ENCODE peak calls at places on chromosomes 1 and 21, in four cellular contexts. One of them, this sample, is unnamed.
A peak's percentile ranks its signal among the peaks of the same experiment; 100 is the strongest.

GRCh38 chr1:156882543-156882942 is 11.0 kb upstream of the PEAR1 start:
- DNase-seq in GM12878: no peak
- DNase-seq in SK-N-SH: peak; percentile 74
- DNase-seq in Panc1: no peak
- DNase-seq in this sample: no peak

GRCh38 chr1:55476445-55477015 is 261.4 kb upstream of the USP24 start:
- DNase-seq in GM12878: no peak
- DNase-seq in SK-N-SH: peak; percentile 27
- DNase-seq in Panc1: no peak
- DNase-seq in this sample: no peak

GRCh38 chr1:152774875-152775274 is at the start of gene LCE1F:
- DNase-seq in GM12878: no peak
- DNase-seq in SK-N-SH: no peak
- DNase-seq in Panc1: no peak
- DNase-seq in this sample: no peak

GRCh38 chr1:35449334-35450008 is 107.7 kb downstream of the KIAA0319L start:
- DNase-seq in GM12878: no peak
- DNase-seq in SK-N-SH: no peak
- DNase-seq in Panc1: peak; percentile 56
- DNase-seq in this sample: no peak

GRCh38 chr1:245997471-245998258 is 509.4 kb downstream of the SMYD3 start:
- DNase-seq in GM12878: no peak
- DNase-seq in SK-N-SH: no peak
- DNase-seq in Panc1: no peak
- DNase-seq in this sample: no peak

GRCh38 chr1:36988311-36988710 is 46.0 kb downstream of the GRIK3 start:
- DNase-seq in GM12878: no peak
- DNase-seq in SK-N-SH: no peak
- DNase-seq in Panc1: no peak
- DNase-seq in this sample: no peak

GRCh38 chr1:46530791-46531409 is 20.5 kb downstream of the KNCN start:
- DNase-seq in GM12878: no peak
- DNase-seq in SK-N-SH: no peak
- DNase-seq in Panc1: no peak
- DNase-seq in this sample: no peak

GRCh38 chr1:155471026-155471425 is 91.6 kb downstream of the ASH1L start:
- DNase-seq in GM12878: no peak
- DNase-seq in SK-N-SH: no peak
- DNase-seq in Panc1: no peak
- DNase-seq in this sample: no peak

GRCh38 chr1:10679521-10680220 is 116.8 kb downstream of the CASZ1 start:
- DNase-seq in GM12878: no peak
- DNase-seq in SK-N-SH: peak; percentile 91
- DNase-seq in Panc1: no peak
- DNase-seq in this sample: no peak

GRCh38 chr21:38410451-38410850 is 87.8 kb downstream of the ERG start:
- DNase-seq in GM12878: no peak
- DNase-seq in SK-N-SH: no peak
- DNase-seq in Panc1: no peak
- DNase-seq in this sample: no peak

GRCh38 chr21:42614811-42615342 is 38.5 kb upstream of the PDE9A start:
- DNase-seq in GM12878: no peak
- DNase-seq in SK-N-SH: peak; percentile 60
- DNase-seq in Panc1: no peak
- DNase-seq in this sample: peak; percentile 72

GRCh38 chr21:44377922-44378645 is 24.7 kb downstream of the TRPM2 start:
- DNase-seq in GM12878: no peak
- DNase-seq in SK-N-SH: peak; percentile 17
- DNase-seq in Panc1: no peak
- DNase-seq in this sample: no peak

GRCh38 chr1:9482816-9483572 is 56.3 kb upstream of the SLC25A33 start:
- DNase-seq in GM12878: no peak
- DNase-seq in SK-N-SH: peak; percentile 1
- DNase-seq in Panc1: no peak
- DNase-seq in this sample: no peak

GRCh38 chr1:41514381-41514780 is 29.9 kb upstream of the EDN2 start:
- DNase-seq in GM12878: no peak
- DNase-seq in SK-N-SH: peak; percentile 89
- DNase-seq in Panc1: no peak
- DNase-seq in this sample: no peak

GRCh38 chr1:70487471-70487840 is 76.4 kb downstream of the CTH start:
- DNase-seq in GM12878: no peak
- DNase-seq in SK-N-SH: no peak
- DNase-seq in Panc1: no peak
- DNase-seq in this sample: peak; percentile 40

GRCh38 chr1:246795094-246795671 is 71.0 kb downstream of the SCCPDH start:
- DNase-seq in GM12878: no peak
- DNase-seq in SK-N-SH: no peak
- DNase-seq in Panc1: no peak
- DNase-seq in this sample: no peak

GRCh38 chr1:113109908-113110554 is 37.0 kb downstream of the LRIG2 start:
- DNase-seq in GM12878: no peak
- DNase-seq in SK-N-SH: peak; percentile 61
- DNase-seq in Panc1: no peak
- DNase-seq in this sample: no peak

GRCh38 chr1:231778009-231778719 is 151.6 kb downstream of the DISC1 start:
- DNase-seq in GM12878: no peak
- DNase-seq in SK-N-SH: no peak
- DNase-seq in Panc1: no peak
- DNase-seq in this sample: no peak

GRCh38 chr1:221230605-221231004 is 351.4 kb downstream of the HLX start:
- DNase-seq in GM12878: no peak
- DNase-seq in SK-N-SH: no peak
- DNase-seq in Panc1: no peak
- DNase-seq in this sample: no peak

GRCh38 chr21:18443085-18443484 is 39.5 kb upstream of the TMPRSS15 start:
- DNase-seq in GM12878: no peak
- DNase-seq in SK-N-SH: no peak
- DNase-seq in Panc1: no peak
- DNase-seq in this sample: no peak

GRCh38 chr1:179082308-179083030 is 599 bp downstream of the TOR3A start:
- DNase-seq in GM12878: no peak
- DNase-seq in SK-N-SH: peak; percentile 79
- DNase-seq in Panc1: no peak
- DNase-seq in this sample: no peak

GRCh38 chr1:210342986-210343780 is 14.5 kb downstream of the HHAT start:
- DNase-seq in GM12878: peak; percentile 72
- DNase-seq in SK-N-SH: no peak
- DNase-seq in Panc1: no peak
- DNase-seq in this sample: no peak

GRCh38 chr1:19511117-19511516 is 25.8 kb upstream of the CAPZB start:
- DNase-seq in GM12878: no peak
- DNase-seq in SK-N-SH: no peak
- DNase-seq in Panc1: no peak
- DNase-seq in this sample: no peak

GRCh38 chr1:203480525-203481084 is 5.0 kb downstream of the PRELP start:
- DNase-seq in GM12878: no peak
- DNase-seq in SK-N-SH: peak; percentile 68
- DNase-seq in Panc1: no peak
- DNase-seq in this sample: peak; percentile 76

GRCh38 chr1:76666499-76666898 is 200.8 kb upstream of the ST6GALNAC5 start:
- DNase-seq in GM12878: no peak
- DNase-seq in SK-N-SH: no peak
- DNase-seq in Panc1: no peak
- DNase-seq in this sample: no peak

GRCh38 chr1:246425895-246426294 is 81.2 kb downstream of the SMYD3 start:
- DNase-seq in GM12878: no peak
- DNase-seq in SK-N-SH: no peak
- DNase-seq in Panc1: no peak
- DNase-seq in this sample: no peak

GRCh38 chr1:205430631-205431305 is 8.9 kb upstream of the LEMD1 start:
- DNase-seq in GM12878: peak; percentile 13
- DNase-seq in SK-N-SH: no peak
- DNase-seq in Panc1: peak; percentile 20
- DNase-seq in this sample: peak; percentile 84

GRCh38 chr1:6001992-6002576 is 9.9 kb upstream of the NPHP4 start:
- DNase-seq in GM12878: no peak
- DNase-seq in SK-N-SH: peak; percentile 84
- DNase-seq in Panc1: no peak
- DNase-seq in this sample: peak; percentile 72

GRCh38 chr1:7562729-7563605 is 208.1 kb upstream of the VAMP3 start:
- DNase-seq in GM12878: no peak
- DNase-seq in SK-N-SH: no peak
- DNase-seq in Panc1: no peak
- DNase-seq in this sample: peak; percentile 60

GRCh38 chr1:21815724-21816311 is 3.8 kb downstream of the LDLRAD2 start:
- DNase-seq in GM12878: no peak
- DNase-seq in SK-N-SH: peak; percentile 16
- DNase-seq in Panc1: no peak
- DNase-seq in this sample: peak; percentile 86
- TF ChIP-seq POLR2AphosphoS5 in GM12878: no peak
- TF ChIP-seq POLR2AphosphoS5 in SK-N-SH: no peak
- TF ChIP-seq POLR2AphosphoS5 in Panc1: no peak
- TF ChIP-seq POLR2AphosphoS5 in this sample: peak; percentile 88

GRCh38 chr1:78005347-78005722 is 596 bp downstream of the DNAJB4 start:
- DNase-seq in GM12878: no peak
- DNase-seq in SK-N-SH: no peak
- DNase-seq in Panc1: no peak
- DNase-seq in this sample: no peak
- TF ChIP-seq POLR2AphosphoS5 in GM12878: no peak
- TF ChIP-seq POLR2AphosphoS5 in SK-N-SH: no peak
- TF ChIP-seq POLR2AphosphoS5 in Panc1: no peak
- TF ChIP-seq POLR2AphosphoS5 in this sample: no peak

DNA sequence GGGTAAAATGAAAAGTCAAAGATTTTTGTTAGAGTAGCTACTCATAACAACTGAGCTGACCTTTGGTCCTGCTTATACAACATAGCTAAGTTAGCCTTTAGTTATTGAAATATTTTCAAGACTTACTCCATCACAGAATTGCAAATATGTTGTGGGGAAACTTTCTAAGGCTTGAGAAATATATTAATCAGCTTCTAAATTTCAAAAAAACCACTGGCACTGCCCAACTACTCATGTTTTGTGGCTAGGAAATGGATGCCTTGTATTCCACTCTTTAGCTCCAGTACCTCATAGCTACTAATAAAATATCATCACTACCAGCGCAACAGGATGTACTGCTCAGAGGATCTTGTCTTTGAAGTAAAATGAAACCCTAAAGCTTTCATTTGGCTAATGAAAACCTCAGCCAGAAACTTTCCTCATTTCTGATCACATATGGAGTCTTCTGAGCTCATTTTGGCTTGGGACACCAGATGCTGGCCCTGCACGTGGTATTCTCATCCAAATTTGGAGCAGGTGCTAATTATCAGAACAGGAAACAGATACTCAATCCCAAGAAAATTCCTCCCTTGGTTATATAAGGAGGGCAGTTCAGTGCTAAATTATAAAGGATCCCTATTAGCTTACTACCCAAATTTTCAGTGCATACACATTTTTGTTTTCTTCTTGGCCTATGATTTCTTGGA is 690.7 kb downstream of the ADGRL2 start:
- DNase-seq in GM12878: no peak
- DNase-seq in SK-N-SH: no peak
- DNase-seq in Panc1: no peak
- DNase-seq in this sample: no peak
- TF ChIP-seq POLR2AphosphoS5 in GM12878: no peak
- TF ChIP-seq POLR2AphosphoS5 in SK-N-SH: no peak
- TF ChIP-seq POLR2AphosphoS5 in Panc1: no peak
- TF ChIP-seq POLR2AphosphoS5 in this sample: no peak

GRCh38 chr1:225874431-225874830 is 7.7 kb downstream of the TMEM63A start:
- DNase-seq in GM12878: no peak
- DNase-seq in SK-N-SH: no peak
- DNase-seq in Panc1: no peak
- DNase-seq in this sample: peak; percentile 63

GRCh38 chr1:225873281-225873850 is 8.8 kb downstream of the TMEM63A start:
- DNase-seq in GM12878: no peak
- DNase-seq in SK-N-SH: no peak
- DNase-seq in Panc1: no peak
- DNase-seq in this sample: peak; percentile 55

GRCh38 chr1:225876900-225877510 is 5.2 kb downstream of the TMEM63A start:
- DNase-seq in GM12878: no peak
- DNase-seq in SK-N-SH: no peak
- DNase-seq in Panc1: no peak
- DNase-seq in this sample: peak; percentile 12

GRCh38 chr1:225877570-225877969 is 4.6 kb downstream of the TMEM63A start:
- DNase-seq in GM12878: no peak
- DNase-seq in SK-N-SH: peak; percentile 77
- DNase-seq in Panc1: no peak
- DNase-seq in this sample: peak; percentile 78

GRCh38 chr1:225875044-225875822 is 6.9 kb downstream of the TMEM63A start:
- DNase-seq in GM12878: no peak
- DNase-seq in SK-N-SH: no peak
- DNase-seq in Panc1: no peak
- DNase-seq in this sample: peak; percentile 46
- TF ChIP-seq POLR2AphosphoS5 in GM12878: no peak
- TF ChIP-seq POLR2AphosphoS5 in SK-N-SH: no peak
- TF ChIP-seq POLR2AphosphoS5 in Panc1: no peak
- TF ChIP-seq POLR2AphosphoS5 in this sample: no peak